ENCODE peak calls at places on chromosome 18, in five cellular contexts. F is heart right ventricle, U is GM23248, A is lower lobe of right lung, I is aorta. W is an unnamed sample.

GRCh38 chr18:30094556-30094955 is 948.0 kb downstream of the DSC3 start:
- DNase-seq in F (no peak), I (no peak), U (peak; percentile 65), A (no peak), W (no peak)

GRCh38 chr18:31041346-31042067 is 1.0 kb downstream of the DSC3 start:
- DNase-seq in I (peak; percentile 41), F (no peak), A (peak; percentile 44), U (no peak), W (no peak)

GRCh38 chr18:7872569-7872968 is 305.5 kb downstream of the PTPRM start:
- DNase-seq in A (no peak), F (no peak), U (peak; percentile 56), I (no peak), W (no peak)

GRCh38 chr18:23938046-23938756 is 76.4 kb upstream of the TTC39C start:
- DNase-seq in I (no peak), A (no peak), U (no peak), F (no peak), W (no peak)

GRCh38 chr18:41197967-41198366 is 757.1 kb upstream of the PIK3C3 start:
- DNase-seq in I (no peak), A (no peak), U (no peak), F (no peak), W (no peak)

GRCh38 chr18:26931659-26932058 is 66.2 kb upstream of the AQP4 start:
- DNase-seq in U (no peak), A (no peak), I (no peak), F (no peak), W (no peak)

GRCh38 chr18:21557607-21558253 is 42.8 kb downstream of the ESCO1 start:
- DNase-seq in U (no peak), F (no peak), I (no peak), A (no peak), W (no peak)

GRCh38 chr18:48622911-48623431 is 84.1 kb downstream of the CTIF start:
- DNase-seq in A (no peak), U (peak; percentile 51), I (peak; percentile 75), F (no peak), W (no peak)

GRCh38 chr18:7592305-7593071 is 25.4 kb downstream of the PTPRM start:
- DNase-seq in A (no peak), U (no peak), I (no peak), F (no peak), W (no peak)

GRCh38 chr18:57953883-57954282 is 90.1 kb upstream of the NEDD4L start:
- DNase-seq in F (no peak), U (no peak), I (no peak), A (no peak), W (no peak)

GRCh38 chr18:76980663-76981387 is 151.8 kb downstream of the MBP start:
- DNase-seq in F (no peak), I (no peak), A (no peak), U (no peak), W (no peak)

GRCh38 chr18:7333163-7333562 is 102.3 kb downstream of the LRRC30 start:
- DNase-seq in A (no peak), I (no peak), F (no peak), U (no peak), W (no peak)

GRCh38 chr18:51266736-51267135 is 69.3 kb upstream of the MEX3C start:
- DNase-seq in A (no peak), I (no peak), U (peak; percentile 18), F (no peak), W (no peak)

GRCh38 chr18:8706981-8707940 is 1.9 kb downstream of the MTCL1 start:
- DNase-seq in U (peak; percentile 95), I (no peak), A (peak; percentile 58), F (peak; percentile 16), W (no peak)

GRCh38 chr18:78292602-78293001 is 687.0 kb upstream of the SALL3 start:
- DNase-seq in I (no peak), F (no peak), A (no peak), U (no peak), W (no peak)

GRCh38 chr18:8890957-8891464 is 185.7 kb downstream of the MTCL1 start:
- DNase-seq in I (no peak), F (no peak), A (no peak), U (peak; percentile 97), W (no peak)

GRCh38 chr18:21267370-21267769 is 25.3 kb downstream of the GREB1L start:
- DNase-seq in I (no peak), U (no peak), A (no peak), F (no peak), W (no peak)

GRCh38 chr18:35032113-35032512 is 9.1 kb upstream of the MAPRE2 start:
- DNase-seq in A (no peak), F (no peak), U (no peak), I (no peak), W (no peak)

GRCh38 chr18:74906189-74906588 is 302.8 kb downstream of the PTGR3 start:
- DNase-seq in A (no peak), U (no peak), I (no peak), F (no peak), W (no peak)

GRCh38 chr18:60070631-60071030 is 170.8 kb downstream of the PMAIP1 start:
- DNase-seq in I (no peak), A (no peak), F (no peak), U (no peak), W (no peak)

GRCh38 chr18:47050468-47050867 is 15.0 kb upstream of the ELOA2 start:
- DNase-seq in A (no peak), U (peak; percentile 68), F (no peak), I (no peak), W (no peak)

GRCh38 chr18:10123006-10123950 is 209.5 kb downstream of the VAPA start:
- DNase-seq in U (no peak), F (no peak), I (no peak), A (no peak), W (no peak)

GRCh38 chr18:69941183-69941582 is 6.5 kb downstream of the CD226 start:
- DNase-seq in I (no peak), F (no peak), A (no peak), U (no peak), W (no peak)

GRCh38 chr18:37742436-37742835 is 176.8 kb upstream of the CELF4 start:
- DNase-seq in A (no peak), F (no peak), I (no peak), U (no peak), W (no peak)

GRCh38 chr18:36849288-36850011 is 20.5 kb downstream of the KIAA1328 start:
- DNase-seq in U (peak; percentile 40), F (no peak), A (no peak), I (no peak), W (no peak)

GRCh38 chr18:8744656-8745055 is 39.3 kb downstream of the MTCL1 start:
- DNase-seq in U (no peak), F (no peak), A (no peak), I (no peak), W (no peak)

GRCh38 chr18:31102941-31103340 is 720 bp upstream of the DSC2 start:
- DNase-seq in F (no peak), I (no peak), U (no peak), A (no peak), W (no peak)

GRCh38 chr18:49811151-49811938 is 2.0 kb downstream of the ACAA2 start:
- DNase-seq in F (no peak), U (peak; percentile 15), A (no peak), I (no peak), W (no peak)
- H3K4me1 ChIP-seq in F (peaks cover 19% of the 10 kb centered on the region), U (peaks cover 21% of the 10 kb centered on the region), A (peaks cover 35% of the 10 kb centered on the region), I (peaks cover 4% of the 10 kb centered on the region), W (peaks cover 20% of the 10 kb centered on the region)

GRCh38 chr18:79402209-79402576 is 6.5 kb downstream of the NFATC1 start:
- DNase-seq in A (peak; percentile 47), U (no peak), I (peak; percentile 42), F (no peak), W (no peak)
- H3K4me3 ChIP-seq in A (no peak overlapping the region), U (no peak overlapping the region), I (no peak overlapping the region), F (no peak overlapping the region), W (no peak overlapping the region)

GRCh38 chr18:50158866-50159653 is 35.9 kb downstream of the MYO5B start:
- DNase-seq in A (no peak), U (no peak), F (no peak), I (no peak), W (no peak)

GRCh38 chr18:50163505-50163904 is 31.4 kb downstream of the MYO5B start:
- DNase-seq in A (no peak), F (no peak), I (no peak), U (no peak), W (no peak)

GRCh38 chr18:50161806-50162205 is 33.1 kb downstream of the MYO5B start:
- DNase-seq in F (no peak), U (no peak), A (peak; percentile 54), I (no peak), W (no peak)

GRCh38 chr18:50162486-50163304 is 32.3 kb downstream of the MYO5B start:
- DNase-seq in I (no peak), A (no peak), U (no peak), F (no peak), W (no peak)

GRCh38 chr18:50159654-50160046 is 35.3 kb downstream of the MYO5B start:
- DNase-seq in F (no peak), U (no peak), I (no peak), A (no peak), W (no peak)
- H3K4me1 ChIP-seq in F (no peaks in the 10 kb centered on the region), U (no peaks in the 10 kb centered on the region), I (no peaks in the 10 kb centered on the region), A (peaks cover 9% of the 10 kb centered on the region), W (no peaks in the 10 kb centered on the region)

DNA sequence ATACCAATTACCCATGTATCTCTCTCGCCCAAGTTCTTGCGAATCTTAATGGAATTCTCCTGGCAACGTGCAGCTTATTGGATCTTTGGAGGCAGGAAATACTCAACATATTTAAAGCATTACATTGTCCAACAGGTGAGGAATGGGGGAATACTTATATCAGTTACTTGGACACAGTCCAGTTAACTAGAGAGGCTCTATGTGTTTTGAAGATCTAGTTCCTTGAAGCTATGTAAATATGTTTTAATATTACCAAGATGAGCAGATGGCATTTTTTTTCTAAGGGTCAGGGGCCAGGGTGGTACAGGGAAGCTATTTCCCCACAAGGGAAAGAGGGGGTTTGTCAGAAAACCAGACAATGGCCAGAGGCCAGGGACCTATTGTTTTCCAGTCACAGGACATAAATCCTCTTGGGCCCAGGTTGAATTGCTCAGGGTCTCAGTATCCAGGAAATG is 26.8 kb upstream of the MC5R start:
- DNase-seq in I (no peak), U (no peak), A (no peak), F (no peak), W (no peak)
- H3K4me3 ChIP-seq in I (no peak overlapping the region), U (no peak overlapping the region), A (no peak overlapping the region), F (no peak overlapping the region), W (no peak overlapping the region)

DNA sequence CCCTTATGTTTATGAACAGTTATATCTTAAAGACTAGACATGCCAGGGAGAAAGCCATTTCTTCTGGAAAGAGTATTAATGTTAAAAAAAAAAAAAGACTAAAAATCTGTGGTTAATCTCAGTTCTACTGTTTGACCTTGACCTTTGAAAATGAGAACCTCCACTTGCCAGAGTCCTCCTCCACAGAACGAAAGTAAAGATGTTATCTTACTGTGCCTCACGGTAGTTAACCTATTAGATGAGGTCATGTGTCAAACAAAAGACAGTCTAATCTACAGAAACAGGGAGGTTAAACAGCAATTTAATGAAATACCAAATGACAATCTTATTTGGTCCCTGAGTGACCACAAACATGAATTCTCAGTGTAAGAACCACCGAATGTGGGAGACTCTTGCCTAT is 51.2 kb downstream of the SLC14A2 start:
- DNase-seq in I (no peak), U (no peak), F (no peak), A (no peak), W (no peak)
- H3K4me1 ChIP-seq in I (no peaks in the 10 kb centered on the region), U (peaks cover 39% of the 10 kb centered on the region), F (peaks cover 19% of the 10 kb centered on the region), A (peaks cover 35% of the 10 kb centered on the region), W (peaks cover 13% of the 10 kb centered on the region)